ENCODE peak calls at places on chromosomes 4 and X, in seven cellular contexts. One of them, this sample, is unnamed.

GRCh38 chrX:13094780-13095425 is 50.5 kb upstream of the FAM9C start:
- DNase-seq in fibroblast of lung: peak; percentile 39
- DNase-seq in CD8-positive, alpha-beta T cell: no peak
- DNase-seq in tibial artery: no peak
- DNase-seq in IMR-90: peak; percentile 24
- DNase-seq in lung: no peak
- DNase-seq in mammary epithelial cell: no peak
- DNase-seq in this sample: no peak

GRCh38 chr4:119774840-119775239 is 146.2 kb upstream of the PDE5A start:
- DNase-seq in mammary epithelial cell: no peak
- DNase-seq in IMR-90: no peak
- DNase-seq in CD8-positive, alpha-beta T cell: no peak
- DNase-seq in lung: no peak
- DNase-seq in fibroblast of lung: no peak
- DNase-seq in tibial artery: no peak
- DNase-seq in this sample: no peak

GRCh38 chr4:169070071-169070894 is 60.2 kb upstream of the CBR4 start:
- DNase-seq in mammary epithelial cell: peak; percentile 99
- DNase-seq in fibroblast of lung: no peak
- DNase-seq in IMR-90: peak; percentile 70
- DNase-seq in lung: peak; percentile 52
- DNase-seq in CD8-positive, alpha-beta T cell: no peak
- DNase-seq in tibial artery: peak; percentile 51
- DNase-seq in this sample: no peak

GRCh38 chrX:25175743-25176142 is 160.0 kb upstream of the ARX start:
- DNase-seq in fibroblast of lung: no peak
- DNase-seq in lung: no peak
- DNase-seq in tibial artery: no peak
- DNase-seq in IMR-90: no peak
- DNase-seq in CD8-positive, alpha-beta T cell: no peak
- DNase-seq in mammary epithelial cell: no peak
- DNase-seq in this sample: no peak

GRCh38 chr4:6245246-6246169 is 24.1 kb upstream of the WFS1 start:
- DNase-seq in lung: no peak
- DNase-seq in mammary epithelial cell: no peak
- DNase-seq in tibial artery: no peak
- DNase-seq in CD8-positive, alpha-beta T cell: no peak
- DNase-seq in IMR-90: no peak
- DNase-seq in fibroblast of lung: no peak
- DNase-seq in this sample: no peak

GRCh38 chr4:107708225-107708624 is 11.8 kb downstream of the PAPSS1 start:
- DNase-seq in CD8-positive, alpha-beta T cell: no peak
- DNase-seq in fibroblast of lung: no peak
- DNase-seq in mammary epithelial cell: peak; percentile 46
- DNase-seq in IMR-90: no peak
- DNase-seq in tibial artery: no peak
- DNase-seq in lung: no peak
- DNase-seq in this sample: no peak

GRCh38 chr4:44738615-44739014 is 12.3 kb upstream of the GNPDA2 start:
- DNase-seq in CD8-positive, alpha-beta T cell: no peak
- DNase-seq in mammary epithelial cell: no peak
- DNase-seq in tibial artery: no peak
- DNase-seq in IMR-90: no peak
- DNase-seq in lung: no peak
- DNase-seq in fibroblast of lung: peak; percentile 6
- DNase-seq in this sample: no peak

GRCh38 chr4:1406946-1407656 is 859 bp upstream of the NKX1-1 start:
- DNase-seq in CD8-positive, alpha-beta T cell: no peak
- DNase-seq in fibroblast of lung: no peak
- DNase-seq in mammary epithelial cell: no peak
- DNase-seq in tibial artery: no peak
- DNase-seq in lung: no peak
- DNase-seq in IMR-90: no peak
- DNase-seq in this sample: no peak

GRCh38 chrX:54695231-54695630 is 102.8 kb downstream of the ITIH6 start:
- DNase-seq in lung: no peak
- DNase-seq in tibial artery: no peak
- DNase-seq in CD8-positive, alpha-beta T cell: no peak
- DNase-seq in fibroblast of lung: peak; percentile 1
- DNase-seq in mammary epithelial cell: peak; percentile 44
- DNase-seq in IMR-90: peak; percentile 3
- DNase-seq in this sample: no peak

GRCh38 chr4:81380364-81380853 is 91.3 kb downstream of the RASGEF1B start:
- DNase-seq in CD8-positive, alpha-beta T cell: no peak
- DNase-seq in IMR-90: no peak
- DNase-seq in fibroblast of lung: no peak
- DNase-seq in lung: no peak
- DNase-seq in tibial artery: no peak
- DNase-seq in mammary epithelial cell: no peak
- DNase-seq in this sample: no peak

GRCh38 chr4:148790691-148791090 is 348.5 kb upstream of the NR3C2 start:
- DNase-seq in fibroblast of lung: peak; percentile 49
- DNase-seq in lung: no peak
- DNase-seq in mammary epithelial cell: peak; percentile 94
- DNase-seq in tibial artery: no peak
- DNase-seq in IMR-90: peak; percentile 94
- DNase-seq in CD8-positive, alpha-beta T cell: no peak
- DNase-seq in this sample: no peak

GRCh38 chrX:153499876-153500275 is 5.1 kb downstream of the BGN start:
- DNase-seq in mammary epithelial cell: no peak
- DNase-seq in CD8-positive, alpha-beta T cell: no peak
- DNase-seq in IMR-90: no peak
- DNase-seq in lung: no peak
- DNase-seq in fibroblast of lung: no peak
- DNase-seq in tibial artery: peak; percentile 52
- DNase-seq in this sample: no peak

GRCh38 chr4:109873791-109874514 is 26.0 kb downstream of the LRIT3 start:
- DNase-seq in CD8-positive, alpha-beta T cell: no peak
- DNase-seq in lung: no peak
- DNase-seq in fibroblast of lung: peak; percentile 69
- DNase-seq in IMR-90: peak; percentile 2
- DNase-seq in mammary epithelial cell: peak; percentile 6
- DNase-seq in tibial artery: no peak
- DNase-seq in this sample: no peak

GRCh38 chr4:141486375-141486997 is 149.9 kb upstream of the IL15 start:
- DNase-seq in fibroblast of lung: peak; percentile 64
- DNase-seq in lung: no peak
- DNase-seq in IMR-90: peak; percentile 90
- DNase-seq in tibial artery: no peak
- DNase-seq in CD8-positive, alpha-beta T cell: no peak
- DNase-seq in mammary epithelial cell: peak; percentile 67
- DNase-seq in this sample: no peak

GRCh38 chr4:762211-763190 is 56.9 kb downstream of the PCGF3 start:
- DNase-seq in fibroblast of lung: no peak
- DNase-seq in tibial artery: no peak
- DNase-seq in IMR-90: no peak
- DNase-seq in CD8-positive, alpha-beta T cell: no peak
- DNase-seq in mammary epithelial cell: no peak
- DNase-seq in lung: no peak
- DNase-seq in this sample: no peak

GRCh38 chr4:1720163-1720983 is 750 bp downstream of the TMEM129 start:
- DNase-seq in fibroblast of lung: peak; percentile 42
- DNase-seq in mammary epithelial cell: peak; percentile 37
- DNase-seq in lung: peak; percentile 46
- DNase-seq in IMR-90: peak; percentile 28
- DNase-seq in tibial artery: peak; percentile 33
- DNase-seq in CD8-positive, alpha-beta T cell: peak; percentile 43
- DNase-seq in this sample: peak; percentile 39

GRCh38 chr4:10656988-10657387 is 27.6 kb downstream of the CLNK start:
- DNase-seq in IMR-90: peak; percentile 43
- DNase-seq in tibial artery: no peak
- DNase-seq in CD8-positive, alpha-beta T cell: no peak
- DNase-seq in lung: no peak
- DNase-seq in mammary epithelial cell: peak; percentile 81
- DNase-seq in fibroblast of lung: peak; percentile 34
- DNase-seq in this sample: no peak

GRCh38 chrX:150821971-150822370 is 76.5 kb downstream of the CD99L2 start:
- DNase-seq in lung: no peak
- DNase-seq in CD8-positive, alpha-beta T cell: no peak
- DNase-seq in tibial artery: no peak
- DNase-seq in mammary epithelial cell: no peak
- DNase-seq in fibroblast of lung: no peak
- DNase-seq in IMR-90: no peak
- DNase-seq in this sample: no peak

GRCh38 chrX:53321216-53321942 is 40.0 kb upstream of the IQSEC2 start:
- DNase-seq in lung: no peak
- DNase-seq in mammary epithelial cell: no peak
- DNase-seq in fibroblast of lung: no peak
- DNase-seq in IMR-90: no peak
- DNase-seq in CD8-positive, alpha-beta T cell: no peak
- DNase-seq in tibial artery: no peak
- DNase-seq in this sample: no peak

GRCh38 chr4:41256131-41256739 is 493 bp upstream of the UCHL1 start:
- DNase-seq in tibial artery: no peak
- DNase-seq in fibroblast of lung: peak; percentile 70
- DNase-seq in IMR-90: peak; percentile 74
- DNase-seq in lung: no peak
- DNase-seq in mammary epithelial cell: no peak
- DNase-seq in CD8-positive, alpha-beta T cell: no peak
- DNase-seq in this sample: no peak

GRCh38 chr4:185702147-185702663 is 109.8 kb downstream of the SORBS2 start:
- DNase-seq in mammary epithelial cell: no peak
- DNase-seq in tibial artery: no peak
- DNase-seq in CD8-positive, alpha-beta T cell: no peak
- DNase-seq in IMR-90: no peak
- DNase-seq in lung: no peak
- DNase-seq in fibroblast of lung: no peak
- DNase-seq in this sample: no peak

GRCh38 chr4:78534286-78534955 is 17.1 kb upstream of the ANXA3 start:
- DNase-seq in CD8-positive, alpha-beta T cell: no peak
- DNase-seq in lung: no peak
- DNase-seq in fibroblast of lung: no peak
- DNase-seq in IMR-90: peak; percentile 28
- DNase-seq in mammary epithelial cell: peak; percentile 95
- DNase-seq in tibial artery: no peak
- DNase-seq in this sample: no peak

GRCh38 chr4:34619531-34620109 is 1624.7 kb downstream of the ARAP2 start:
- DNase-seq in IMR-90: no peak
- DNase-seq in tibial artery: no peak
- DNase-seq in fibroblast of lung: peak; percentile 61
- DNase-seq in mammary epithelial cell: no peak
- DNase-seq in lung: no peak
- DNase-seq in CD8-positive, alpha-beta T cell: no peak
- DNase-seq in this sample: no peak

DNA sequence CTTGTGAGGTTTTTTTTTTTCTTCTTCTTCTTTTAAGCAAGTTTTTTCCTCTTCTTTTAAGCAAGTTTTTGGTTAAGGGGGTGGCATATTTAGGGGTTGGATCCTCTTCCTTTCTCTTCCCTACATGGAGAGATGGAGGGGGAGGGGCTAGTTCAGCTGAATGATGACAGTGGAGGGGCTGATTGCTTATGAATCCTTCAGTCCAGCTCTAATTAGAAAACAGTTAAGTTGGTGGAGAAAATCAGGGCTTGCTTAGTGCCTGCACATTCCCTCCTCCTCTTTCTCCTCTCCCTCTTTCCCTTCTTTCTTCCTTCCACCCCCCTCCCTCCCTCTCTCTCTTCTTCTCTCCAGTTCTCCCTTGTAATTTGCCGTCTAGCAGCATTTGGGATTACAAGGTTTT is 4.4 kb upstream of the HAND2 start:
- DNase-seq in tibial artery: no peak
- DNase-seq in lung: no peak
- DNase-seq in CD8-positive, alpha-beta T cell: no peak
- DNase-seq in fibroblast of lung: no peak
- DNase-seq in mammary epithelial cell: no peak
- DNase-seq in IMR-90: no peak
- DNase-seq in this sample: no peak
- H3K4me3 ChIP-seq in tibial artery: no peak overlapping the region
- H3K4me3 ChIP-seq in lung: no peak overlapping the region
- H3K4me3 ChIP-seq in CD8-positive, alpha-beta T cell: no peak overlapping the region
- H3K4me3 ChIP-seq in fibroblast of lung: no peak overlapping the region
- H3K4me3 ChIP-seq in mammary epithelial cell: no peak overlapping the region
- H3K4me3 ChIP-seq in IMR-90: no peak overlapping the region
- H3K4me3 ChIP-seq in this sample: no peak overlapping the region

GRCh38 chr4:112562254-112562653 is 46.3 kb upstream of the NEUROG2 start:
- DNase-seq in lung: no peak
- DNase-seq in IMR-90: no peak
- DNase-seq in fibroblast of lung: no peak
- DNase-seq in CD8-positive, alpha-beta T cell: no peak
- DNase-seq in tibial artery: no peak
- DNase-seq in mammary epithelial cell: no peak
- DNase-seq in this sample: no peak
- H3K27ac ChIP-seq in lung: no peak overlapping the region
- H3K27ac ChIP-seq in IMR-90: no peak overlapping the region
- H3K27ac ChIP-seq in fibroblast of lung: no peak overlapping the region
- H3K27ac ChIP-seq in CD8-positive, alpha-beta T cell: no peak overlapping the region
- H3K27ac ChIP-seq in tibial artery: no peak overlapping the region
- H3K27ac ChIP-seq in mammary epithelial cell: no peak overlapping the region
- H3K27ac ChIP-seq in this sample: no peak overlapping the region

GRCh38 chrX:42948723-42949122 is 170.8 kb upstream of the PPP1R2C start:
- DNase-seq in tibial artery: no peak
- DNase-seq in fibroblast of lung: no peak
- DNase-seq in IMR-90: no peak
- DNase-seq in lung: no peak
- DNase-seq in CD8-positive, alpha-beta T cell: no peak
- DNase-seq in mammary epithelial cell: no peak
- DNase-seq in this sample: peak; percentile 61

GRCh38 chrX:42951747-42952146 is 173.8 kb upstream of the PPP1R2C start:
- DNase-seq in lung: no peak
- DNase-seq in fibroblast of lung: no peak
- DNase-seq in tibial artery: no peak
- DNase-seq in CD8-positive, alpha-beta T cell: no peak
- DNase-seq in IMR-90: no peak
- DNase-seq in mammary epithelial cell: no peak
- DNase-seq in this sample: peak; percentile 50

GRCh38 chrX:42954880-42955279 is 176.9 kb upstream of the PPP1R2C start:
- DNase-seq in tibial artery: no peak
- DNase-seq in mammary epithelial cell: no peak
- DNase-seq in fibroblast of lung: no peak
- DNase-seq in CD8-positive, alpha-beta T cell: no peak
- DNase-seq in lung: no peak
- DNase-seq in IMR-90: no peak
- DNase-seq in this sample: no peak

GRCh38 chrX:42955349-42955748 is 177.4 kb upstream of the PPP1R2C start:
- DNase-seq in IMR-90: no peak
- DNase-seq in CD8-positive, alpha-beta T cell: no peak
- DNase-seq in mammary epithelial cell: no peak
- DNase-seq in fibroblast of lung: no peak
- DNase-seq in lung: no peak
- DNase-seq in tibial artery: no peak
- DNase-seq in this sample: no peak

GRCh38 chrX:42952621-42953020 is 174.7 kb upstream of the PPP1R2C start:
- DNase-seq in lung: no peak
- DNase-seq in CD8-positive, alpha-beta T cell: no peak
- DNase-seq in tibial artery: no peak
- DNase-seq in mammary epithelial cell: peak; percentile 27
- DNase-seq in IMR-90: no peak
- DNase-seq in fibroblast of lung: no peak
- DNase-seq in this sample: no peak
- H3K36me3 ChIP-seq in lung: no peaks in the 10 kb centered on the region
- H3K36me3 ChIP-seq in CD8-positive, alpha-beta T cell: no peaks in the 10 kb centered on the region
- H3K36me3 ChIP-seq in tibial artery: no peaks in the 10 kb centered on the region
- H3K36me3 ChIP-seq in mammary epithelial cell: no peaks in the 10 kb centered on the region
- H3K36me3 ChIP-seq in IMR-90: no peaks in the 10 kb centered on the region
- H3K36me3 ChIP-seq in fibroblast of lung: no peaks in the 10 kb centered on the region
- H3K36me3 ChIP-seq in this sample: no peaks in the 10 kb centered on the region

DNA sequence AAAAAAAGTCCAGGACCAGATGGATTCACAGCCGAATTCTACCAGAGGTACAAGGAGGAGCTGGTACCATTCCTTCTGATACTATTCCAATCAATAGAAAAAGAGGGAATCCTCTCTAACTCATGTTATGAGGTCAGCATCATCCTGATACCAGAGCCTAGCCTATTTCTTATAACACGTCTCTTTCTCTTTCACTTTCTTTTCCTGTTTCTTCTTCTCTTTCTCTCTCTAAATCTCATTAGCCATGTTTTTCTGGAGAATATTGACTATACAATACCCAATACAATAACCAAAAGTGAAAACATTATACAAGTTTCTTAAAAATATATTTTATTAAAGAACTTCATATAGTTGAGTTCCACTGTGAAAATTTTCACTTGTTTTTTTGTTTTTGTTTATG is 1154.9 kb upstream of the PCDH7 start:
- DNase-seq in CD8-positive, alpha-beta T cell: no peak
- DNase-seq in IMR-90: no peak
- DNase-seq in tibial artery: no peak
- DNase-seq in lung: no peak
- DNase-seq in mammary epithelial cell: no peak
- DNase-seq in fibroblast of lung: no peak
- DNase-seq in this sample: no peak
- H3K4me3 ChIP-seq in CD8-positive, alpha-beta T cell: no peak overlapping the region
- H3K4me3 ChIP-seq in IMR-90: no peak overlapping the region
- H3K4me3 ChIP-seq in tibial artery: no peak overlapping the region
- H3K4me3 ChIP-seq in lung: no peak overlapping the region
- H3K4me3 ChIP-seq in mammary epithelial cell: no peak overlapping the region
- H3K4me3 ChIP-seq in fibroblast of lung: no peak overlapping the region
- H3K4me3 ChIP-seq in this sample: no peak overlapping the region

This sample was measured in CD4-positive, CD25-positive, alpha-beta regulatory T cell.